ENCODE peak calls at places on chromosomes 7 and 10, in nine cellular contexts. M is GM13976; D is activated naive CD8-positive, alpha-beta T cell treated with anti-CD3 and anti-CD28 coated beads, Interleukin-2, amount 50 U/mL, for 24 hours; E is stimulated activated CD4-positive, alpha-beta T cell treated with anti-CD3 and anti-CD28 coated beads, Interleukin-12 subunit alpha, Interleukin-12 subunit beta, amount 100 ng/mL, for 48 hours; Q is dermis blood vessel endothelial cell; T is PC-9; F is cerebellar cortex; L is naive thymus-derived CD4-positive, alpha-beta T cell; A is upper lobe of left lung. S is an unnamed sample.

GRCh38 chr10:132397036-132397541 is at the start of gene PWWP2B:
- DNase-seq in M (no peak), D (peak), E (no peak), Q (peak), T (peak), F (no peak), L (peak), A (no peak), S (peak)

GRCh38 chr7:124655990-124656389 is 109.6 kb downstream of the GPR37 start:
- DNase-seq in M (no peak), D (no peak), E (no peak), Q (no peak), T (no peak), F (no peak), L (no peak), A (no peak), S (no peak)

GRCh38 chr10:92573091-92573797 is 649 bp downstream of the IDE start:
- DNase-seq in M (peak), D (peak), E (no peak), Q (peak), T (no peak), F (peak), L (peak), A (peak), S (peak)

GRCh38 chr7:81264116-81264515 is 345.3 kb upstream of the SEMA3C start:
- DNase-seq in M (no peak), D (no peak), E (no peak), Q (peak), T (peak), F (no peak), L (no peak), A (no peak), S (no peak)

GRCh38 chr10:97782455-97783228 is 10.8 kb upstream of the SFRP5 start:
- DNase-seq in M (no peak), D (no peak), E (no peak), Q (no peak), T (no peak), F (no peak), L (no peak), A (peak), S (no peak)

GRCh38 chr7:151172273-151173141 is 5.0 kb upstream of the GBX1 start:
- DNase-seq in M (peak), D (peak), E (peak), Q (peak), T (peak), F (peak), L (peak), A (peak), S (peak)

GRCh38 chr10:3692331-3692860 is 92.6 kb downstream of the KLF6 start:
- DNase-seq in M (no peak), D (no peak), E (no peak), Q (no peak), T (no peak), F (no peak), L (no peak), A (no peak), S (no peak)

GRCh38 chr7:149459201-149459539 is 1.7 kb downstream of the ZNF777 start:
- DNase-seq in M (no peak), D (no peak), E (no peak), Q (no peak), T (no peak), F (no peak), L (no peak), A (no peak), S (no peak)

GRCh38 chr10:98134117-98134430 is 383 bp upstream of the R3HCC1L start:
- DNase-seq in M (no peak), D (no peak), E (no peak), Q (no peak), T (no peak), F (no peak), L (no peak), A (no peak), S (no peak)

GRCh38 chr7:277228-277627 is 12.7 kb upstream of the FOXL3 start:
- DNase-seq in M (no peak), D (no peak), E (no peak), Q (no peak), T (no peak), F (no peak), L (no peak), A (no peak), S (no peak)

GRCh38 chr7:75611557-75612178 is 119.5 kb downstream of the SPDYE5 start:
- DNase-seq in M (no peak), D (no peak), E (no peak), Q (peak), T (peak), F (peak), L (no peak), A (peak), S (no peak)

GRCh38 chr10:98374176-98374969 is 40.6 kb downstream of the PYROXD2 start:
- DNase-seq in M (no peak), D (no peak), E (no peak), Q (peak), T (peak), F (no peak), L (no peak), A (peak), S (no peak)

GRCh38 chr10:78417425-78418370 is 384.0 kb downstream of the RPS24 start:
- DNase-seq in M (no peak), D (no peak), E (no peak), Q (no peak), T (no peak), F (no peak), L (no peak), A (no peak), S (no peak)

GRCh38 chr7:22442887-22443369 is 57.1 kb downstream of the STEAP1B start:
- DNase-seq in M (no peak), D (no peak), E (no peak), Q (no peak), T (no peak), F (no peak), L (no peak), A (no peak), S (no peak)

GRCh38 chr7:155198901-155199845 is 98.5 kb upstream of the INSIG1 start:
- DNase-seq in M (no peak), D (peak), E (peak), Q (no peak), T (no peak), F (no peak), L (no peak), A (no peak), S (no peak)

GRCh38 chr7:130148561-130148960 is 56.6 kb downstream of the TMEM209 start:
- DNase-seq in M (no peak), D (no peak), E (no peak), Q (peak), T (no peak), F (peak), L (no peak), A (no peak), S (no peak)

GRCh38 chr10:132369636-132370185 is 27.3 kb upstream of the PWWP2B start:
- DNase-seq in M (no peak), D (no peak), E (no peak), Q (no peak), T (no peak), F (no peak), L (no peak), A (no peak), S (no peak)

GRCh38 chr7:23713285-23714235 is 3.5 kb downstream of the STK31 start:
- DNase-seq in M (no peak), D (no peak), E (no peak), Q (no peak), T (peak), F (no peak), L (no peak), A (no peak), S (no peak)

GRCh38 chr7:75687246-75688088 is 51.3 kb downstream of the HIP1 start:
- DNase-seq in M (no peak), D (no peak), E (no peak), Q (no peak), T (no peak), F (no peak), L (no peak), A (no peak), S (no peak)

GRCh38 chr10:101693701-101694055 is 1.3 kb downstream of the FBXW4 start:
- DNase-seq in M (peak), D (peak), E (no peak), Q (peak), T (no peak), F (peak), L (no peak), A (no peak), S (no peak)

GRCh38 chr10:102782698-102783540 is 39.2 kb downstream of the WBP1L start:
- DNase-seq in M (no peak), D (no peak), E (no peak), Q (peak), T (no peak), F (no peak), L (no peak), A (peak), S (no peak)

GRCh38 chr7:156005202-156005821 is 193.0 kb upstream of the SHH start:
- DNase-seq in M (no peak), D (no peak), E (no peak), Q (no peak), T (no peak), F (no peak), L (no peak), A (no peak), S (no peak)

GRCh38 chr7:70183278-70183677 is 585.0 kb downstream of the AUTS2 start:
- DNase-seq in M (no peak), D (no peak), E (no peak), Q (no peak), T (no peak), F (no peak), L (no peak), A (no peak), S (no peak)

GRCh38 chr10:48306870-48307531 is 524 bp downstream of the MAPK8 start:
- DNase-seq in M (peak), D (peak), E (peak), Q (peak), T (peak), F (peak), L (peak), A (peak), S (peak)

GRCh38 chr7:113731571-113731970 is 187.2 kb downstream of the PPP1R3A start:
- DNase-seq in M (no peak), D (no peak), E (no peak), Q (no peak), T (no peak), F (no peak), L (no peak), A (no peak), S (no peak)